ENCODE peak calls at places on chromosomes 3 and 15, in five cellular contexts. V, O, X, G and S are unnamed samples.

GRCh38 chr3:177746259-177747021 is 549.2 kb upstream of the TBL1XR1 start:
- DNase-seq in V (no peak), O (no peak), X (peak), G (no peak), S (no peak)

GRCh38 chr3:61053781-61054496 is 197.3 kb downstream of the FHIT start:
- DNase-seq in V (no peak), O (no peak), X (no peak), G (no peak), S (no peak)

GRCh38 chr3:149784064-149784704 is 8.2 kb downstream of the ANKUB1 start:
- DNase-seq in V (no peak), O (no peak), X (peak), G (no peak), S (no peak)

GRCh38 chr3:123312331-123313265 is 110.9 kb downstream of the SEC22A start:
- DNase-seq in V (no peak), O (no peak), X (no peak), G (no peak), S (no peak)

GRCh38 chr15:68208641-68209240 is 3.6 kb upstream of the CALML4 start:
- DNase-seq in V (no peak), O (no peak), X (no peak), G (peak), S (peak)

GRCh38 chr15:27222479-27222878 is 251.5 kb downstream of the GABRG3 start:
- DNase-seq in V (no peak), O (no peak), X (no peak), G (no peak), S (no peak)

GRCh38 chr3:180320631-180321030 is 281.3 kb upstream of the TTC14 start:
- DNase-seq in V (no peak), O (no peak), X (no peak), G (no peak), S (no peak)

GRCh38 chr15:85274315-85275050 is 105.9 kb upstream of the AKAP13 start:
- DNase-seq in V (no peak), O (no peak), X (no peak), G (no peak), S (no peak)

GRCh38 chr3:130470132-130470531 is 46.8 kb upstream of the COL6A6 start:
- DNase-seq in V (no peak), O (no peak), X (peak), G (no peak), S (no peak)

GRCh38 chr3:42022355-42022754 is 60.5 kb upstream of the ULK4 start:
- DNase-seq in V (no peak), O (no peak), X (no peak), G (no peak), S (no peak)

GRCh38 chr3:143171656-143172055 is 52.1 kb downstream of the CHST2 start:
- DNase-seq in V (no peak), O (no peak), X (peak), G (no peak), S (peak)

GRCh38 chr3:69012111-69012835 is 1.2 kb downstream of the EOGT start:
- DNase-seq in V (no peak), O (no peak), X (peak), G (peak), S (no peak)

GRCh38 chr15:43776101-43776717 is 557 bp downstream of the ELL3 start:
- DNase-seq in V (no peak), O (peak), X (no peak), G (peak), S (no peak)